ENCODE peak calls at places on chromosomes 2 and 18, in four cellular contexts. One of them, this sample, is unnamed.

GRCh38 chr2:196427996-196428634 is 211.4 kb upstream of the CCDC150 start:
- DNase-seq in CD4-positive, alpha-beta T cell: no peak
- DNase-seq in mammary epithelial cell: no peak
- DNase-seq in Peyer's patch: no peak
- DNase-seq in this sample: no peak

GRCh38 chr2:232235716-232236115 is 142.8 kb upstream of the ALPP start:
- DNase-seq in CD4-positive, alpha-beta T cell: no peak
- DNase-seq in mammary epithelial cell: no peak
- DNase-seq in Peyer's patch: no peak
- DNase-seq in this sample: no peak

GRCh38 chr2:164145093-164145987 is 409.5 kb upstream of the FIGN start:
- DNase-seq in CD4-positive, alpha-beta T cell: no peak
- DNase-seq in mammary epithelial cell: peak; percentile 68
- DNase-seq in Peyer's patch: no peak
- DNase-seq in this sample: no peak

GRCh38 chr2:146317959-146318358 is 1526.9 kb upstream of the ACVR2A start:
- DNase-seq in CD4-positive, alpha-beta T cell: no peak
- DNase-seq in mammary epithelial cell: peak; percentile 54
- DNase-seq in Peyer's patch: no peak
- DNase-seq in this sample: no peak

GRCh38 chr2:98269274-98269673 is 77.0 kb upstream of the CNGA3 start:
- DNase-seq in CD4-positive, alpha-beta T cell: no peak
- DNase-seq in mammary epithelial cell: peak; percentile 43
- DNase-seq in Peyer's patch: no peak
- DNase-seq in this sample: peak; percentile 59

GRCh38 chr2:40039543-40039942 is 260.5 kb upstream of the THUMPD2 start:
- DNase-seq in CD4-positive, alpha-beta T cell: no peak
- DNase-seq in mammary epithelial cell: no peak
- DNase-seq in Peyer's patch: no peak
- DNase-seq in this sample: no peak

GRCh38 chr2:230156782-230157181 is 63.0 kb downstream of the SP110 start:
- DNase-seq in CD4-positive, alpha-beta T cell: no peak
- DNase-seq in mammary epithelial cell: no peak
- DNase-seq in Peyer's patch: no peak
- DNase-seq in this sample: no peak

GRCh38 chr18:80095414-80095813 is 13.6 kb upstream of the ADNP2 start:
- DNase-seq in CD4-positive, alpha-beta T cell: no peak
- DNase-seq in mammary epithelial cell: no peak
- DNase-seq in Peyer's patch: no peak
- DNase-seq in this sample: no peak

GRCh38 chr2:186590538-186591441 is 934 bp downstream of the ITGAV start:
- DNase-seq in CD4-positive, alpha-beta T cell: no peak
- DNase-seq in mammary epithelial cell: peak; percentile 74
- DNase-seq in Peyer's patch: peak; percentile 25
- DNase-seq in this sample: no peak

GRCh38 chr2:237694423-237695194 is 67.2 kb downstream of the LRRFIP1 start:
- DNase-seq in CD4-positive, alpha-beta T cell: no peak
- DNase-seq in mammary epithelial cell: no peak
- DNase-seq in Peyer's patch: peak; percentile 30
- DNase-seq in this sample: no peak

GRCh38 chr2:69588945-69589344 is 54.6 kb downstream of the AAK1 start:
- DNase-seq in CD4-positive, alpha-beta T cell: no peak
- DNase-seq in mammary epithelial cell: no peak
- DNase-seq in Peyer's patch: no peak
- DNase-seq in this sample: no peak

GRCh38 chr2:95357717-95358280 is 44.7 kb upstream of the FAHD2A start:
- DNase-seq in CD4-positive, alpha-beta T cell: no peak
- DNase-seq in mammary epithelial cell: no peak
- DNase-seq in Peyer's patch: no peak
- DNase-seq in this sample: no peak

GRCh38 chr2:120809576-120810440 is 74.1 kb downstream of the GLI2 start:
- DNase-seq in CD4-positive, alpha-beta T cell: no peak
- DNase-seq in mammary epithelial cell: no peak
- DNase-seq in Peyer's patch: no peak
- DNase-seq in this sample: no peak

GRCh38 chr18:58209326-58209725 is 165.3 kb downstream of the NEDD4L start:
- DNase-seq in CD4-positive, alpha-beta T cell: no peak
- DNase-seq in mammary epithelial cell: no peak
- DNase-seq in Peyer's patch: no peak
- DNase-seq in this sample: no peak

GRCh38 chr2:217923007-217923686 is 79.6 kb downstream of the TNS1 start:
- DNase-seq in CD4-positive, alpha-beta T cell: no peak
- DNase-seq in mammary epithelial cell: no peak
- DNase-seq in Peyer's patch: no peak
- DNase-seq in this sample: no peak

GRCh38 chr2:25388491-25388890 is 46.8 kb upstream of the DNMT3A start:
- DNase-seq in CD4-positive, alpha-beta T cell: no peak
- DNase-seq in mammary epithelial cell: no peak
- DNase-seq in Peyer's patch: peak; percentile 21
- DNase-seq in this sample: no peak

GRCh38 chr2:30883822-30884221 is 76.6 kb upstream of the CAPN13 start:
- DNase-seq in CD4-positive, alpha-beta T cell: no peak
- DNase-seq in mammary epithelial cell: no peak
- DNase-seq in Peyer's patch: no peak
- DNase-seq in this sample: no peak

GRCh38 chr18:73774836-73775509 is 372.7 kb downstream of the FBXO15 start:
- DNase-seq in CD4-positive, alpha-beta T cell: no peak
- DNase-seq in mammary epithelial cell: peak; percentile 38
- DNase-seq in Peyer's patch: no peak
- DNase-seq in this sample: no peak
- TF ChIP-seq CTCF in CD4-positive, alpha-beta T cell: no peak
- TF ChIP-seq CTCF in mammary epithelial cell: no peak
- TF ChIP-seq CTCF in Peyer's patch: no peak
- TF ChIP-seq CTCF in this sample: no peak

GRCh38 chr2:73926493-73927327 is at the start of gene DGUOK:
- DNase-seq in CD4-positive, alpha-beta T cell: peak; percentile 93
- DNase-seq in mammary epithelial cell: peak; percentile 99
- DNase-seq in Peyer's patch: peak; percentile 99
- DNase-seq in this sample: peak; percentile 90
- TF ChIP-seq CTCF in CD4-positive, alpha-beta T cell: no peak
- TF ChIP-seq CTCF in mammary epithelial cell: no peak
- TF ChIP-seq CTCF in Peyer's patch: no peak
- TF ChIP-seq CTCF in this sample: no peak

GRCh38 chr2:138476940-138477339 is 24.6 kb upstream of the SPOPL start:
- DNase-seq in CD4-positive, alpha-beta T cell: no peak
- DNase-seq in mammary epithelial cell: no peak
- DNase-seq in Peyer's patch: no peak
- DNase-seq in this sample: no peak
- TF ChIP-seq CTCF in CD4-positive, alpha-beta T cell: no peak
- TF ChIP-seq CTCF in mammary epithelial cell: no peak
- TF ChIP-seq CTCF in Peyer's patch: no peak
- TF ChIP-seq CTCF in this sample: no peak

DNA sequence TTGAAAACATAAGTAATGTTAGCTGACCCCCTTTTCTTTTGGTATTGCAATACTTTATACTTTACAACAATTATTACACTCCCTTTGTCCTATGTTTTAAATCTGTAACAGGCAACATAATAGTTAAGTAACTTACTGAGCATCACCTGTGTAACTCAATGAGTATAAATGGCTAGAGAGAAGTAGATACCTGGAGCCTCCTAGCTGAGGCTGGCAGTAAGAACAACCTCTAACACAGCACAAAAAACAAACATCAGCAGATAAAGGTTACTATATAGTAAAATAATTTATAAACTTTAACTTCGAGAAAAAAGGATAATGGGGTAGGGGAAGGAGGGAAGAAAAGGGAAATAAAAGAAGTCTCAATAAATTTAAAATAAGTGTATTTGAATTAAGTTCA is 73.1 kb upstream of the ST8SIA5 start:
- DNase-seq in CD4-positive, alpha-beta T cell: no peak
- DNase-seq in mammary epithelial cell: no peak
- DNase-seq in Peyer's patch: no peak
- DNase-seq in this sample: no peak
- TF ChIP-seq CTCF in CD4-positive, alpha-beta T cell: no peak
- TF ChIP-seq CTCF in mammary epithelial cell: no peak
- TF ChIP-seq CTCF in Peyer's patch: no peak
- TF ChIP-seq CTCF in this sample: no peak

GRCh38 chr2:157793053-157793612 is 83.0 kb downstream of the ACVR1 start:
- DNase-seq in CD4-positive, alpha-beta T cell: no peak
- DNase-seq in mammary epithelial cell: no peak
- DNase-seq in Peyer's patch: no peak
- DNase-seq in this sample: no peak
- TF ChIP-seq CTCF in CD4-positive, alpha-beta T cell: peak; percentile 11
- TF ChIP-seq CTCF in mammary epithelial cell: peak; percentile 34
- TF ChIP-seq CTCF in Peyer's patch: peak; percentile 15
- TF ChIP-seq CTCF in this sample: peak; percentile 53

GRCh38 chr2:209549589-209549988 is 125.7 kb downstream of the MAP2 start:
- DNase-seq in CD4-positive, alpha-beta T cell: no peak
- DNase-seq in mammary epithelial cell: no peak
- DNase-seq in Peyer's patch: no peak
- DNase-seq in this sample: no peak

DNA sequence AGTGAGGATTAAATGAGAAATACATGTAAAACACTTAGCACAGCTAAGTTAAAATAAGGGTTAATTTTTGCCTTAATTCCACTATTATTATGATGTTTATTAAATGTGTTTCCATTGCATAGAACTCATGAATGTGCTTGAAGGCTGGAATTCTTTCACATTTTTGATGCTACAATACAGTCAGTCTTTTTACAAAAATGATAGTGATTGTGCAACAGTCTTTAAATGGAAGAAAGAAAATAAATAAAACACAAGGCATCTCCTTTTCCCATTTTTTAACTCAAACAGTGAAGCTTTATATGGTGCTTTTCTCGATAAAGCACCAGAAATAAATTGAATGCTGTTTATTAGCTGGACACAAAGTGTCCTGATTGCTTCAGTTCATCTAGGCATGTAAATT is 123.9 kb downstream of the MAP2 start:
- DNase-seq in CD4-positive, alpha-beta T cell: no peak
- DNase-seq in mammary epithelial cell: no peak
- DNase-seq in Peyer's patch: no peak
- DNase-seq in this sample: no peak
- TF ChIP-seq CTCF in CD4-positive, alpha-beta T cell: no peak
- TF ChIP-seq CTCF in mammary epithelial cell: no peak
- TF ChIP-seq CTCF in Peyer's patch: no peak
- TF ChIP-seq CTCF in this sample: no peak

GRCh38 chr18:11986061-11986460 is 4.8 kb downstream of the IMPA2 start:
- DNase-seq in CD4-positive, alpha-beta T cell: no peak
- DNase-seq in mammary epithelial cell: no peak
- DNase-seq in Peyer's patch: no peak
- DNase-seq in this sample: no peak

GRCh38 chr18:11983592-11983991 is 2.3 kb downstream of the IMPA2 start:
- DNase-seq in CD4-positive, alpha-beta T cell: no peak
- DNase-seq in mammary epithelial cell: no peak
- DNase-seq in Peyer's patch: no peak
- DNase-seq in this sample: peak; percentile 59

GRCh38 chr18:11982981-11983380 is 1.7 kb downstream of the IMPA2 start:
- DNase-seq in CD4-positive, alpha-beta T cell: no peak
- DNase-seq in mammary epithelial cell: no peak
- DNase-seq in Peyer's patch: no peak
- DNase-seq in this sample: no peak

GRCh38 chr18:11985532-11985931 is 4.2 kb downstream of the IMPA2 start:
- DNase-seq in CD4-positive, alpha-beta T cell: no peak
- DNase-seq in mammary epithelial cell: no peak
- DNase-seq in Peyer's patch: no peak
- DNase-seq in this sample: no peak

DNA sequence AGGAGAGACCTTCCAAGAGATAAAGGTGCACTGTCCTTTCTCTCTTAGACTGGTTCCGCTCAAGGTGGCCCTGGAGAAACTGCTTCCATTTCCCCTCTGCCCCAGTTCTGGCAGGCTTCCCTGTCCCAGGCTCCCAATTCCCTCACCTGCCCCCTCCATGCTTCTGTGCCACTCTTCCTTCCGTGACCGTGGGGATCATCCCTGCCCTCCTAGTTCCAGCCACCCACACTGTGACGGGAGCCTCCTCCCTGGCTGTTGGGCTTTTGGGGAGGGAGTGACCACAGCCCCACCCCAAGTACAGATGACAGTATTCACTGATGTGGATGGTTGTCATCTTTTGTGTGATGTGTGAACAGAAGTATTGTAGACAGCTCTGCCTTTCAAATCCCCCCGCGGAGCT is 2.8 kb downstream of the IMPA2 start:
- DNase-seq in CD4-positive, alpha-beta T cell: no peak
- DNase-seq in mammary epithelial cell: no peak
- DNase-seq in Peyer's patch: no peak
- DNase-seq in this sample: no peak
- TF ChIP-seq CTCF in CD4-positive, alpha-beta T cell: no peak
- TF ChIP-seq CTCF in mammary epithelial cell: no peak
- TF ChIP-seq CTCF in Peyer's patch: no peak
- TF ChIP-seq CTCF in this sample: no peak